ENCODE peak calls at places on chromosome 7, in five cellular contexts. One of them, this sample, is unnamed.

GRCh38 chr7:106864298-106865081 is 592 bp upstream of the PIK3CG start:
- DNase-seq in RKO: no peak
- DNase-seq in posterior cingulate gyrus: no peak
- DNase-seq in M059J: no peak
- DNase-seq in activated CD4-positive, CD25-positive, alpha-beta regulatory T cell: no peak
- DNase-seq in this sample: no peak

GRCh38 chr7:74479066-74479781 is 25.5 kb downstream of the GTF2IRD1 start:
- DNase-seq in RKO: no peak
- DNase-seq in activated CD4-positive, CD25-positive, alpha-beta regulatory T cell: no peak
- DNase-seq in posterior cingulate gyrus: no peak
- DNase-seq in M059J: peak; percentile 79
- DNase-seq in this sample: peak; percentile 97

GRCh38 chr7:124276005-124276606 is 243.2 kb upstream of the TMEM229A start:
- DNase-seq in activated CD4-positive, CD25-positive, alpha-beta regulatory T cell: no peak
- DNase-seq in posterior cingulate gyrus: no peak
- DNase-seq in RKO: peak; percentile 81
- DNase-seq in M059J: peak; percentile 19
- DNase-seq in this sample: peak; percentile 23

GRCh38 chr7:120353171-120353570 is 80.2 kb downstream of the KCND2 start:
- DNase-seq in M059J: peak; percentile 3
- DNase-seq in RKO: no peak
- DNase-seq in posterior cingulate gyrus: no peak
- DNase-seq in activated CD4-positive, CD25-positive, alpha-beta regulatory T cell: no peak
- DNase-seq in this sample: no peak

GRCh38 chr7:124032369-124033092 is at the start of gene TMEM229A:
- DNase-seq in posterior cingulate gyrus: peak; percentile 52
- DNase-seq in RKO: no peak
- DNase-seq in M059J: peak; percentile 42
- DNase-seq in activated CD4-positive, CD25-positive, alpha-beta regulatory T cell: no peak
- DNase-seq in this sample: peak; percentile 49

GRCh38 chr7:18103436-18104218 is 76.0 kb upstream of the PRPS1L1 start:
- DNase-seq in M059J: peak; percentile 7
- DNase-seq in activated CD4-positive, CD25-positive, alpha-beta regulatory T cell: no peak
- DNase-seq in RKO: no peak
- DNase-seq in posterior cingulate gyrus: no peak
- DNase-seq in this sample: no peak

GRCh38 chr7:106354822-106355221 is 70.0 kb upstream of the NAMPT start:
- DNase-seq in RKO: peak; percentile 18
- DNase-seq in posterior cingulate gyrus: no peak
- DNase-seq in activated CD4-positive, CD25-positive, alpha-beta regulatory T cell: no peak
- DNase-seq in M059J: no peak
- DNase-seq in this sample: no peak

GRCh38 chr7:80851896-80852476 is 66.9 kb downstream of the SEMA3C start:
- DNase-seq in activated CD4-positive, CD25-positive, alpha-beta regulatory T cell: no peak
- DNase-seq in posterior cingulate gyrus: no peak
- DNase-seq in M059J: peak; percentile 66
- DNase-seq in RKO: no peak
- DNase-seq in this sample: no peak

GRCh38 chr7:75987805-75988630 is 6.4 kb downstream of the TMEM120A start:
- DNase-seq in activated CD4-positive, CD25-positive, alpha-beta regulatory T cell: no peak
- DNase-seq in M059J: no peak
- DNase-seq in RKO: no peak
- DNase-seq in posterior cingulate gyrus: no peak
- DNase-seq in this sample: no peak

GRCh38 chr7:41732279-41733062 is 29.6 kb upstream of the INHBA start:
- DNase-seq in RKO: peak; percentile 9
- DNase-seq in M059J: no peak
- DNase-seq in activated CD4-positive, CD25-positive, alpha-beta regulatory T cell: no peak
- DNase-seq in posterior cingulate gyrus: no peak
- DNase-seq in this sample: peak; percentile 40